ENCODE peak calls at places on chromosomes 12 and 14, in four cellular contexts. Y, A, L and R are unnamed samples.

GRCh38 chr14:53032161-53032803 is 81.4 kb upstream of the FERMT2 start:
- DNase-seq in A (no peak), Y (no peak), L (no peak), R (no peak)

GRCh38 chr14:105492966-105493871 is 2.2 kb downstream of the TEDC1 start:
- DNase-seq in L (no peak), A (no peak), Y (no peak), R (no peak)

GRCh38 chr12:49200882-49201594 is 12.2 kb upstream of the TUBA1A start:
- DNase-seq in Y (no peak), L (peak; percentile 92), A (no peak), R (peak; percentile 30)

GRCh38 chr12:58171914-58172313 is 230.5 kb downstream of the ATP23 start:
- DNase-seq in L (no peak), A (no peak), Y (no peak), R (no peak)

GRCh38 chr14:61841145-61841544 is 78.9 kb downstream of the SNAPC1 start:
- DNase-seq in L (peak; percentile 14), Y (no peak), A (no peak), R (no peak)

GRCh38 chr12:57235012-57235727 is 5.7 kb downstream of the SHMT2 start:
- DNase-seq in L (peak; percentile 40), Y (no peak), A (no peak), R (no peak)

GRCh38 chr12:125185740-125186470 is 120.7 kb downstream of the AACS start:
- DNase-seq in Y (peak; percentile 36), L (peak; percentile 13), A (no peak), R (peak; percentile 74)

GRCh38 chr12:49358548-49359141 is 8.6 kb upstream of the SPATS2 start:
- DNase-seq in Y (no peak), A (no peak), L (peak; percentile 75), R (peak; percentile 43)

GRCh38 chr12:67578976-67579661 is 69.4 kb upstream of the DYRK2 start:
- DNase-seq in A (no peak), L (no peak), Y (no peak), R (no peak)